ENCODE peak calls at places on chromosomes 12 and 14, in ten cellular contexts. L, V, T, I, Y, D, R, Z, W and F are unnamed samples.

GRCh38 chr14:94382099-94382498 is 6.3 kb downstream of the SERPINA1 start:
- DNase-seq in L (no peak), V (no peak), T (no peak), I (no peak), Y (no peak), D (no peak), R (no peak), Z (no peak), W (no peak), F (no peak)

GRCh38 chr14:91961297-91962220 is 14.1 kb upstream of the FBLN5 start:
- DNase-seq in L (no peak), V (no peak), T (no peak), I (no peak), Y (no peak), D (no peak), R (no peak), Z (no peak), W (no peak), F (no peak)

GRCh38 chr12:130335517-130336392 is 1.9 kb upstream of the PIWIL1 start:
- DNase-seq in L (no peak), V (peak), T (peak), I (no peak), Y (no peak), D (peak), R (peak), Z (peak), W (peak), F (no peak)

GRCh38 chr12:75592086-75592485 is 80.7 kb upstream of the KRR1 start:
- DNase-seq in L (no peak), V (no peak), T (peak), I (no peak), Y (no peak), D (no peak), R (no peak), Z (no peak), W (no peak), F (no peak)

GRCh38 chr12:65278576-65279386 is at the start of gene MSRB3:
- DNase-seq in L (no peak), V (peak), T (peak), I (peak), Y (no peak), D (peak), R (peak), Z (peak), W (peak), F (peak)

GRCh38 chr12:5718680-5719079 is 226.4 kb downstream of the ANO2 start:
- DNase-seq in L (no peak), V (no peak), T (no peak), I (no peak), Y (no peak), D (no peak), R (no peak), Z (no peak), W (no peak), F (no peak)

GRCh38 chr14:21112267-21112666 is 11.4 kb downstream of the TMEM253 start:
- DNase-seq in L (no peak), V (no peak), T (no peak), I (no peak), Y (no peak), D (no peak), R (no peak), Z (no peak), W (no peak), F (no peak)

GRCh38 chr12:121905746-121906145 is 12.6 kb upstream of the CFAP251 start:
- DNase-seq in L (no peak), V (peak), T (no peak), I (no peak), Y (no peak), D (no peak), R (no peak), Z (no peak), W (no peak), F (no peak)

GRCh38 chr14:72636871-72637270 is 257.0 kb downstream of the DPF3 start:
- DNase-seq in L (no peak), V (no peak), T (no peak), I (no peak), Y (no peak), D (no peak), R (no peak), Z (no peak), W (no peak), F (no peak)

GRCh38 chr14:75896341-75896740 is 85.5 kb downstream of the TGFB3 start:
- DNase-seq in L (no peak), V (no peak), T (no peak), I (no peak), Y (no peak), D (no peak), R (no peak), Z (no peak), W (no peak), F (no peak)

GRCh38 chr14:61678966-61679365 is 16.3 kb upstream of the HIF1A start:
- DNase-seq in L (no peak), V (no peak), T (no peak), I (no peak), Y (no peak), D (no peak), R (no peak), Z (no peak), W (no peak), F (no peak)

DNA sequence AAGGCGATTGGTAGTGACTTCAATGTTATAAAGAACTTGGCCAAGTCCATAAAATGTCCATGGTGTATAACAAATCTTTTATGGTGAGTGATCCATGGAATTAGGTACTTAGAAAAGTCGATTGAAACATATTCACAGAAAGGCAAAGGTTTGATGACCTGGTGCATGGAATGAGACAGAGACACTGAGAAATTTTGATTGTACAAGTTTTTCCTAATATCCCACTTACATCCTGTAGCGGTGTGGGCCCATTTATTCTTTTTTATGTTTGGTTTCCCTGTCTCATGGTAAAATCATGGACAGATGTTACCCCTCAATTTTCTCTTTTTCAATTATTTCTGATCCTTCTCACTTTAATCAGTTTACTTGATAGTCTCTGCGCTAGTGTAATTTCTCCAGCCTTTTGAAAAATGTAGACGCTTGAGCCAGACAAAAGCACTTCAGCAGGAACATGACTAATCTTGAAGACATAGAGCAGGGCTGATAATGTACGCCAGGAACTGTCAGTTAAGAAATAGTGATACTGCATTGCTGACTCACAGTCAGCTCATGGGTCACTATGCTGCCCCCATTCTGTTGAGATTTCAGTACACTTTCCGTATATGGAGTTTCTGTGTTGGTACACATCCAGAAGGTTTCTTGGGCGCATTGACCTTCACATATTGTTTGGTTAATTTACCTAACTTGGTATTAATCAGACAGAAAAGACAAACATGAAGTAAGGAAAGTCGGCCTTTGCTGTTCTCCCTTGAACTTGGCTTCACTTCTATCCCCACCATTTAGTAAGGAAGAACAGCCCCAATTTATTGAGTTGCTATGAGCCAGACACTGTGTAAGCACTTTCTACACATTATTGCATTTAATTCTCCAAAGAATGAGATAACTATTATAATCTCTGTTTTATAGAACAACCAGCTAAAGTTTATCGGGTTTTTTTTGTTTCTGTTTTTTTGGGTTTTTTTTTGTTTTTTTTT is 841.7 kb downstream of the DIO2 start:
- DNase-seq in L (no peak), V (peak), T (peak), I (no peak), Y (no peak), D (peak), R (peak), Z (peak), W (peak), F (no peak)
- TF ChIP-seq CTCF in L (no peak), V (peak), T (no peak), I (no peak), Y (no peak), D (no peak), R (peak), Z (no peak), W (peak), F (no peak)

GRCh38 chr14:50109342-50109741 is 7.0 kb downstream of the VCPKMT start:
- DNase-seq in L (no peak), V (peak), T (no peak), I (no peak), Y (no peak), D (peak), R (no peak), Z (no peak), W (peak), F (no peak)
- TF ChIP-seq CTCF in L (no peak), V (peak), T (peak), I (peak), Y (peak), D (peak), R (peak), Z (no peak), W (peak), F (no peak)

GRCh38 chr14:97902630-97903029 is 1105.4 kb downstream of the VRK1 start:
- DNase-seq in L (no peak), V (no peak), T (no peak), I (no peak), Y (no peak), D (no peak), R (no peak), Z (no peak), W (no peak), F (no peak)
- TF ChIP-seq CTCF in L (no peak), V (no peak), T (no peak), I (no peak), Y (no peak), D (no peak), R (no peak), Z (no peak), W (no peak), F (no peak)

DNA sequence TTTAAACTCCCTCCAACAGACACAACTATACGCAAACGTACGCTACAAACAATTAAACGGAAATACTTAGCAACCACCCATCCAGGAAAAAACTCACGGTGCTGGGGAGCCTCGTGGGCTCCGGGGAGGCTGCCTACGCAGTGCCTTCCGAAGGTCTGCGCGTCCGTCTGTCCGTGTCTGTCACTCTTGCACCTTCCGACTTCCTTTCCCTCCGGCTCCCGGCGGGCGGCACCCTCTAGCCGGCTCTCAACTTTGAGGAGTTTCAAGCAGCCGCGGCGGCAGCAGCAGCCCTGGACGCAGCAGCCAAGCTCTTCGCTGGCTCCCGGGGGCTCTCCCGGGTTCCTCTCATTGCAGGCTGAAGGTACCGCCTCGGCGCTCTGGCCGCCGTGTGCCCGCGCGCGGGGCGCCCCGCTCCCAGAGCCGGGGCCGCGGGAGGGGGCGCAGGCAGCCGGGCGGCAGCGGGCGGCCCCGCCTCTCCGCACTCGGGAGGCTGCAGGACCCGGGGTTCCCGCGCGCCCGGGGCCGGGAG is at the start of gene PCED1B:
- DNase-seq in L (peak), V (peak), T (no peak), I (peak), Y (peak), D (peak), R (peak), Z (peak), W (peak), F (no peak)
- TF ChIP-seq CTCF in L (peak), V (peak), T (peak), I (peak), Y (peak), D (no peak), R (peak), Z (peak), W (peak), F (no peak)

GRCh38 chr12:93104535-93104934 is 175.4 kb upstream of the EEA1 start:
- DNase-seq in L (no peak), V (no peak), T (no peak), I (no peak), Y (no peak), D (no peak), R (no peak), Z (no peak), W (no peak), F (no peak)
- TF ChIP-seq CTCF in L (no peak), V (no peak), T (no peak), I (no peak), Y (no peak), D (no peak), R (no peak), Z (no peak), W (no peak), F (no peak)

DNA sequence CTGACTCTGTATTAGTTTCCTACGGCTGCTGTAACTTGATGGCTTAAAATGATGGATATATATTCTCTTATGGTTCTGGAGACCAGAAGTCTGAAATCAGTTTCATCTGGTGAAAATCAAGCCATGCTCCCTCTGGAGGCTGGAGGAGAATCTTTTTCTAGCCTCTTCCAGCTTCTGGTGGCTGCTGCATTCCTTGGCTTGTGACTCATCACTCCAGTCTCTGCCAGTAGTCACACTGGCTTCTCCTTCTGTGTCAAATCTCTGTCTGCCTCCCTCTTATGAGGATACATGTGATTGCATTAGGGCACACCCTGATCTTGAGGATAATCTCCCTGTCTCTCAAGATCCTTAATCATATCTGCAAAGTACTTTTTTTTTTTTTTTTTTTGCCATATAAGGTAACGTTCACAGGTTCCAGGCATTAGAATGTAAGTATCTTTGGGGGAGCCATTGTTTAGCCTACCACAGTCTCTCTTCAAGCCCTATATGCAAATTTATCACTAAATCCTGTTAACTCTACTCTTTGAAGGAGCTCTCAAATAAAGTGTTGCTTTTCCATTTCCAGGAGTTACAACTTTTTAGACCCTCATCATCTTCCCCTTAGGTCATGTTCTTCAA is 17.8 kb downstream of the DNAL1 start:
- DNase-seq in L (no peak), V (peak), T (peak), I (no peak), Y (peak), D (peak), R (peak), Z (peak), W (peak), F (no peak)
- TF ChIP-seq CTCF in L (no peak), V (peak), T (peak), I (peak), Y (peak), D (peak), R (peak), Z (no peak), W (peak), F (no peak)

DNA sequence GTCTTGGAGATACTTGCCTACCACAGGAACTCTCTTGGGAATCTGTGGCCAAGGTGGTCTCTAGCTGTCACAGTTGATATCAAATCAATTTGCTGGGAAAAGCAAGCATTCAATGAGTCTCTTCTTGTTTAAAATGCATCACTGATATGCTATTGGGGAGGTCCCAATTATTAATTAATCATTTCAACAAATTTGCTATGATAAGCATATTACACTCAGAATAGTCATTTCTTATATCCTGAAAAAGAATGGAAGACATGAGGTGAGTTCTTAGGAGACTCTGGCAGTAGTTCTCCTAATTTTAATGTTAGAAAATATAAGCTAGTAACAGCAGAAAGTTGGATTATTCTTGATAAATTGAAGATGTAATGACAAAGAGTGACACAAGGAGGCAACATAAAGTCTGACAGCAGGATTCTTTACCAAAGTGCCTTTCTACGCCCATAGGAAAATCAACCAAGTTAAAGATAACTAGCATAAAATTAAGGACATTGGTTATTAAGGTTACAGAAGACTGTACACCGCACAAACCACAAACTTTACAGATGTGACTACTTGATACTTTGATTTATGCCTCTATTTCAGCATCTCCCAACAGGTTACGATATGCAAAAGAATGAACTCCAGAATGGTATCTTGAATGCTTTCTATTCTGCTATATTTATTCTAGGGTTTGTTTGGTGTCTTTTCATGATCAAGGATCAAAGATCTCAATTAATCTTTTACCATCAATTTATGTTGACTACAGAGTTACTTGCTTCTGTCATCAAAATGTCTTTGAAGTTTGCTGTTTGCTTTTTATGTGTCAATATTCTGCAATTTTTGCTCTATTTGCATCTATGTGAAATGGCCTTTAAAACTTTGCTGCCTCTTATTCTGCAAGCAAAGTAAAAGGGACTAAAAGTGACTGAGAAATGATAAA is 349.6 kb upstream of the CLEC14A start:
- DNase-seq in L (no peak), V (no peak), T (no peak), I (no peak), Y (no peak), D (no peak), R (no peak), Z (no peak), W (no peak), F (no peak)
- TF ChIP-seq CTCF in L (no peak), V (peak), T (no peak), I (peak), Y (peak), D (no peak), R (no peak), Z (no peak), W (no peak), F (no peak)